ENCODE peak calls at places on chromosomes 6 and 20, in nine cellular contexts. V, W, D, Z, I, S, X, O and R are unnamed samples.

GRCh38 chr6:15026832-15027231 is 219.0 kb upstream of the JARID2 start:
- DNase-seq in D (no peak), O (no peak), I (no peak), S (no peak), W (no peak), Z (no peak), X (peak), V (no peak), R (no peak)

GRCh38 chr6:25417206-25417605 is 138.0 kb downstream of the CARMIL1 start:
- DNase-seq in S (peak), D (no peak), X (peak), W (no peak), I (no peak), O (no peak), V (no peak), Z (no peak), R (no peak)

GRCh38 chr6:14732845-14733757 is 512.8 kb upstream of the JARID2 start:
- DNase-seq in X (peak), S (no peak), W (no peak), O (peak), I (peak), V (no peak), Z (no peak), D (no peak), R (no peak)

GRCh38 chr6:35139924-35140524 is 1.1 kb downstream of the TCP11 start:
- DNase-seq in S (peak), O (peak), V (no peak), D (peak), I (peak), W (peak), Z (peak), X (peak), R (peak)

GRCh38 chr6:149830731-149831379 is 33.3 kb downstream of the LRP11 start:
- DNase-seq in I (no peak), Z (no peak), V (no peak), S (no peak), W (no peak), X (peak), D (no peak), O (no peak), R (no peak)

GRCh38 chr6:126439040-126439439 is 99.1 kb downstream of the CENPW start:
- DNase-seq in X (no peak), O (no peak), V (no peak), D (no peak), Z (no peak), I (no peak), S (peak), W (no peak), R (no peak)

GRCh38 chr6:39228111-39228971 is 934 bp downstream of the KCNK5 start:
- DNase-seq in O (no peak), S (peak), D (no peak), Z (no peak), W (no peak), I (no peak), V (peak), X (no peak), R (no peak)

GRCh38 chr6:82362144-82362543 is 1.5 kb upstream of the TPBG start:
- DNase-seq in X (no peak), W (no peak), V (no peak), Z (no peak), I (no peak), O (no peak), S (no peak), D (no peak), R (no peak)

GRCh38 chr20:19673575-19673974 is 84.5 kb upstream of the RIN2 start:
- DNase-seq in I (no peak), S (no peak), W (no peak), V (no peak), X (no peak), Z (no peak), D (no peak), O (no peak), R (no peak)

GRCh38 chr20:46303176-46303956 is 4.9 kb downstream of the CDH22 start:
- DNase-seq in D (no peak), W (no peak), X (no peak), Z (no peak), V (no peak), O (no peak), S (no peak), I (no peak), R (no peak)

GRCh38 chr6:34392497-34393190 is at the start of gene NUDT3:
- DNase-seq in X (peak), W (peak), I (peak), D (peak), O (peak), S (peak), V (peak), Z (peak), R (peak)

GRCh38 chr20:44393608-44394519 is 38.4 kb downstream of the HNF4A start:
- DNase-seq in V (no peak), X (no peak), S (no peak), W (no peak), Z (no peak), D (no peak), O (no peak), I (no peak), R (no peak)

GRCh38 chr20:326645-327031 is 1.3 kb downstream of the SOX12 start:
- DNase-seq in W (no peak), D (no peak), V (peak), S (peak), X (peak), O (no peak), I (peak), Z (peak), R (no peak)

GRCh38 chr20:44572551-44573500 is 9.6 kb upstream of the PKIG start:
- DNase-seq in W (no peak), S (no peak), V (no peak), O (peak), I (peak), X (peak), Z (no peak), D (no peak), R (peak)

GRCh38 chr6:102197211-102197610 is 803.7 kb downstream of the GRIK2 start:
- DNase-seq in Z (no peak), V (no peak), D (no peak), I (no peak), X (no peak), S (peak), O (no peak), W (no peak), R (no peak)